ENCODE peak calls at places on chromosome 13, in ten cellular contexts. C is T-helper 17 cell; S is amniotic stem cell; M is fibroblast of mammary gland; E is HT1080; O is stimulated activated CD8-positive, alpha-beta memory T cell treated with anti-CD3 and anti-CD28 coated beads, Interleukin-7, amount 100 ng/mL, for 24 hours; Z is T-helper 9 cell; V is SW480; D is H9; I is H54. A is an unnamed sample.

GRCh38 chr13:68727788-68728187 is 1379.8 kb upstream of the ATXN8OS start:
- DNase-seq in C (no peak), S (no peak), M (no peak), E (no peak), O (no peak), Z (no peak), V (no peak), D (no peak), I (no peak), A (no peak)

GRCh38 chr13:63853816-63854215 is 2438.2 kb upstream of the PCDH20 start:
- DNase-seq in C (no peak), S (no peak), M (no peak), E (no peak), O (no peak), Z (no peak), V (no peak), D (no peak), I (no peak), A (no peak)

GRCh38 chr13:26255717-26256277 is 1.9 kb downstream of the CDK8 start:
- DNase-seq in C (no peak), S (no peak), M (peak), E (no peak), O (no peak), Z (no peak), V (peak), D (no peak), I (no peak), A (no peak)

GRCh38 chr13:112910016-112910415 is 59.0 kb upstream of the MCF2L start:
- DNase-seq in C (no peak), S (no peak), M (no peak), E (no peak), O (no peak), Z (no peak), V (no peak), D (no peak), I (no peak), A (no peak)

GRCh38 chr13:59270327-59270726 is 893.4 kb downstream of the DIAPH3 start:
- DNase-seq in C (no peak), S (no peak), M (no peak), E (no peak), O (no peak), Z (no peak), V (no peak), D (no peak), I (no peak), A (no peak)

GRCh38 chr13:28723806-28724205 is 5.0 kb upstream of the SLC46A3 start:
- DNase-seq in C (no peak), S (no peak), M (no peak), E (no peak), O (no peak), Z (no peak), V (no peak), D (no peak), I (no peak), A (no peak)

GRCh38 chr13:99974939-99975561 is 3.5 kb upstream of the ZIC5 start:
- DNase-seq in C (no peak), S (no peak), M (no peak), E (no peak), O (no peak), Z (no peak), V (no peak), D (peak), I (no peak), A (no peak)

GRCh38 chr13:31477961-31478360 is 261.4 kb upstream of the RXFP2 start:
- DNase-seq in C (no peak), S (no peak), M (peak), E (no peak), O (no peak), Z (no peak), V (no peak), D (no peak), I (no peak), A (no peak)

GRCh38 chr13:105442941-105443340 is 1092.5 kb downstream of the EFNB2 start:
- DNase-seq in C (no peak), S (peak), M (peak), E (peak), O (no peak), Z (no peak), V (peak), D (no peak), I (peak), A (peak)

GRCh38 chr13:111639994-111640393 is 319.6 kb downstream of the TEX29 start:
- DNase-seq in C (no peak), S (no peak), M (no peak), E (peak), O (no peak), Z (no peak), V (no peak), D (peak), I (no peak), A (no peak)

GRCh38 chr13:99363391-99363790 is 56.2 kb upstream of the GPR183 start:
- DNase-seq in C (no peak), S (no peak), M (no peak), E (no peak), O (no peak), Z (no peak), V (no peak), D (no peak), I (no peak), A (no peak)

GRCh38 chr13:80214050-80214449 is 126.9 kb downstream of the SPRY2 start:
- DNase-seq in C (no peak), S (no peak), M (no peak), E (no peak), O (no peak), Z (no peak), V (no peak), D (no peak), I (no peak), A (no peak)

GRCh38 chr13:20831933-20832332 is 58.2 kb upstream of the EEF1AKMT1 start:
- DNase-seq in C (no peak), S (no peak), M (no peak), E (no peak), O (no peak), Z (no peak), V (no peak), D (no peak), I (no peak), A (no peak)

GRCh38 chr13:110676057-110676510 is 29.8 kb downstream of the CARS2 start:
- DNase-seq in C (no peak), S (no peak), M (no peak), E (no peak), O (no peak), Z (no peak), V (no peak), D (no peak), I (no peak), A (no peak)

GRCh38 chr13:33918199-33918932 is 100.4 kb downstream of the RFC3 start:
- DNase-seq in C (no peak), S (peak), M (peak), E (peak), O (no peak), Z (no peak), V (no peak), D (no peak), I (peak), A (peak)